ENCODE peak calls at places on chromosomes 3 and 15, in nine cellular contexts. Z is right lobe of liver; D is Karpas-422; V is cardiac muscle cell; A is CD8-positive, alpha-beta memory T cell; C is tibial artery; I is IMR-90; E is hepatocyte; J is heart left ventricle. R is an unnamed sample. For H3K4me1 and H3K36me3, the result is how much of the 10 kb centered on the place peaks cover.

GRCh38 chr3:114363554-114364202 is 69.8 kb downstream of the TIGIT start:
- DNase-seq in D (no peak), V (no peak), C (no peak), Z (no peak), I (peak), A (no peak), J (no peak), E (peak), R (no peak)

GRCh38 chr3:62665627-62666433 is 209.4 kb downstream of the CADPS start:
- DNase-seq in Z (peak), A (no peak), V (peak), E (peak), C (peak), I (peak), D (peak), J (peak), R (no peak)

GRCh38 chr15:61049934-61050333 is 179.2 kb downstream of the RORA start:
- DNase-seq in E (peak), A (no peak), I (peak), C (no peak), Z (peak), J (no peak), D (no peak), V (no peak), R (no peak)

GRCh38 chr3:127448161-127448561 is 142.4 kb downstream of the TPRA1 start:
- DNase-seq in J (no peak), Z (no peak), E (no peak), A (no peak), D (peak), I (no peak), C (peak), V (no peak), R (no peak)

GRCh38 chr3:135314227-135314626 is 519.2 kb downstream of the EPHB1 start:
- DNase-seq in D (no peak), E (no peak), I (no peak), C (no peak), Z (no peak), J (no peak), A (no peak), V (no peak), R (no peak)

GRCh38 chr3:87198774-87199173 is 28.3 kb upstream of the CHMP2B start:
- DNase-seq in V (no peak), D (no peak), C (no peak), J (no peak), A (no peak), Z (no peak), I (no peak), E (no peak), R (no peak)

GRCh38 chr15:85100186-85100937 is 118.7 kb downstream of the PDE8A start:
- DNase-seq in D (no peak), J (no peak), V (no peak), I (peak), Z (no peak), E (no peak), C (no peak), A (no peak), R (no peak)

GRCh38 chr3:100465871-100466777 is 26.3 kb upstream of the TMEM45A start:
- DNase-seq in D (no peak), E (no peak), Z (no peak), I (no peak), J (no peak), V (no peak), A (no peak), C (no peak), R (no peak)

GRCh38 chr3:8278448-8278847 is 223.2 kb upstream of the LMCD1 start:
- DNase-seq in A (no peak), E (no peak), I (no peak), C (no peak), V (no peak), D (no peak), Z (no peak), J (no peak), R (no peak)

GRCh38 chr3:64957639-64958038 is 269.8 kb upstream of the ADAMTS9 start:
- DNase-seq in I (no peak), D (no peak), V (no peak), Z (no peak), A (no peak), J (no peak), C (no peak), E (no peak), R (no peak)

GRCh38 chr3:17489139-17489538 is 253.3 kb downstream of the TBC1D5 start:
- DNase-seq in V (no peak), E (no peak), C (no peak), D (no peak), I (peak), J (no peak), A (no peak), Z (no peak), R (no peak)
- H3K4me1 ChIP-seq in V (under half), E (under half), C (under half), D (under half), I (under half), J (under half), A (under half), Z (under half), R (under half)

DNA sequence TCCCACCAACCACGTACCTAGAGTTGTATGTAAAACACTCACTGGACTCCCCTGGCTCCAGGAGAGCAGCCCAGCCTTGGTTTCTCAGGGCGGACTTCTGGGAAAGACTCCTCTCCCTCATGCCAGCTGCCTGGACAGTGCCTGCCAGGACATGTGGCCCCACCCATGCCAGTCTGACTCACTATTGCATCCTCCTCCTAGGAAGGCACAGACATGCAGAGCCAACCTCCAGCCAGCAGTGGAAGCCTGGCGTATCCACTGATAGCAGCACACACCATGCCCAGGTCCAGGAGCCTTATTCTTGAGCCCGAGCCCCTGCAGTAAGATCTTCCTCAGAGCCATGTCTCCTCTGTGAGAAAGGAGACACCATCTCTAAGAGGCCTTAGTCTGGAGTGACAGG is 8.6 kb downstream of the PKM start:
- DNase-seq in I (no peak), V (no peak), J (no peak), C (peak), Z (peak), A (no peak), E (no peak), D (peak), R (peak)
- H3K4me3 ChIP-seq in I (no peak), V (no peak), J (no peak), C (no peak), Z (no peak), A (no peak), E (no peak), D (no peak), R (no peak)

GRCh38 chr15:65884511-65884910 is 15.2 kb downstream of the RAB11A start:
- DNase-seq in Z (no peak), J (no peak), D (peak), I (no peak), C (no peak), V (no peak), A (no peak), E (no peak), R (no peak)

GRCh38 chr15:65888998-65889397 is 19.7 kb downstream of the RAB11A start:
- DNase-seq in C (no peak), Z (no peak), V (no peak), J (no peak), A (no peak), E (no peak), I (no peak), D (no peak), R (no peak)

GRCh38 chr15:65883571-65883970 is 14.3 kb downstream of the RAB11A start:
- DNase-seq in I (no peak), Z (no peak), A (no peak), D (no peak), C (no peak), J (no peak), V (no peak), E (no peak), R (no peak)

GRCh38 chr15:65887565-65887964 is 18.3 kb downstream of the RAB11A start:
- DNase-seq in D (no peak), E (no peak), C (no peak), I (no peak), J (no peak), A (peak), V (no peak), Z (no peak), R (no peak)

GRCh38 chr15:65885668-65886218 is 16.5 kb downstream of the RAB11A start:
- DNase-seq in Z (no peak), J (no peak), I (no peak), D (no peak), E (no peak), V (no peak), C (no peak), A (no peak), R (no peak)
- H3K36me3 ChIP-seq in Z (under half), J (half or more), I (under half), D (half or more), E (under half), V (half or more), C (half or more), A (under half), R (under half)

GRCh38 chr15:93033434-93034045 is 55.5 kb downstream of the RGMA start:
- DNase-seq in I (no peak), V (no peak), Z (peak), A (no peak), C (peak), D (no peak), J (peak), E (no peak), R (no peak)

GRCh38 chr15:93028632-93029612 is 60.1 kb downstream of the RGMA start:
- DNase-seq in A (no peak), V (no peak), E (peak), D (no peak), C (peak), I (peak), J (peak), Z (peak), R (peak)

GRCh38 chr15:93029613-93030429 is 59.2 kb downstream of the RGMA start:
- DNase-seq in I (peak), A (no peak), E (peak), Z (peak), C (peak), V (no peak), J (no peak), D (no peak), R (peak)

GRCh38 chr15:93030430-93031102 is 58.4 kb downstream of the RGMA start:
- DNase-seq in I (peak), C (peak), D (peak), E (peak), J (no peak), Z (peak), V (peak), A (peak), R (peak)

GRCh38 chr15:93031103-93031464 is 57.9 kb downstream of the RGMA start:
- DNase-seq in Z (no peak), D (no peak), E (no peak), I (no peak), J (no peak), C (peak), V (no peak), A (no peak), R (no peak)
- H3K4me1 ChIP-seq in Z (under half), D (under half), E (under half), I (under half), J (half or more), C (under half), V (under half), A (under half), R (under half)

DNA sequence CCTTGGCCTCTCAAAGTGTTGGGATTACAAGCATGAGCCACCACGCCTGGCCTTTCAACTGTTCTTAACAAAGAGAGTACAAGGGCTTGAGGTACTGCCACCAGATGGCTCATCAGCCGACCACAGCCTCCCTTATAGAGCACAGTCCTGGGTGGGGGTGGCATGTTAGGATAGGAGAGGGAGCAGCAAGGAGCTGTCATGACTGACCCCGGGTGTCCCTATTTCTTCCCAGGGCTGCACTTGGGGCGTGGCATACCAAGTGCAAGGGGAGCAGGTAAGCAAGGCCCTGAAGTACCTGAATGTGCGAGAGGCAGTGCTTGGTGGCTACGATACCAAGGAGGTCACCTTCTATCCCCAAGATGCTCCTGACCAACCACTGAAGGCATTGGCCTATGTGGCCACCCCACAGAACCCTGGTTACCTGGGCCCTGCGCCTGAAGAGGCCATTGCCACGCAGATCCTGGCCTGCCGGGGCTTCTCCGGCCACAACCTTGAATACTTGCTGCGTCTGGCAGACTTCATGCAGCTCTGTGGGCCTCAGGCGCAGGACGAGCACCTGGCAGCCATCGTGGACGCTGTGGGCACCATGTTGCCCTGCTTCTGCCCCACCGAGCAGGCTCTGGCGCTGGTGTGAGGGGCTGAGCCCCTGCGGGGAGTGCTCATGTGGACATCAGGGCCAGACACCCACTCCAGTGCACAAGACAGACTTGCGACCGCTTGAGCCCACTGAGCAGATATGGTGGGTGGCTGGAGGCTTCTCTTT is 2.1 kb downstream of the CHAC1 start:
- DNase-seq in I (no peak), C (no peak), J (peak), A (no peak), E (no peak), Z (no peak), D (no peak), V (no peak), R (no peak)
- H3K4me3 ChIP-seq in I (peak), C (no peak), J (no peak), A (no peak), E (no peak), Z (no peak), D (no peak), V (no peak), R (no peak)

DNA sequence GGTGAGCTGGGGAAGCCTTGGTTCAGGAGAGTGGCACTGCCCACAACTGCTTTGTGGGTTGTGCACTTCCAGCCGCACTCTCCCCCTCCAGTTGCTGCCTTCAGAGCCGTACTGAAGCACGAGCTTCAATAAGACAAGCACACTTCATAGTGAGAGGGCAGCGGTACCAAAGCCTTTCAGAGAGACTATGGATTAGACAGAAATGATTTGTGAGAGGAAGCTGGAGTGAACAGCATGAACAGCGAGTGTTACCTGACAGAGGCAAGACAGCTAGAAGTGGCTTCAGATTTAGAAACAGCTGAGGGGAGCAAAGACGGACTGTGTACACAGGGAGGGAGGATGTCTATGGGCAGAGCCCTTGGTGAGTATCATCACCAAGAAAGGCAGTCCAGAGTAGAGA is 31.1 kb downstream of the HCLS1 start:
- DNase-seq in C (no peak), A (no peak), I (no peak), E (no peak), V (peak), Z (no peak), J (no peak), D (no peak), R (no peak)
- H3K36me3 ChIP-seq in C (under half), A (under half), I (under half), E (under half), V (under half), Z (under half), J (under half), D (under half), R (under half)

GRCh38 chr15:41568350-41569017 is 9.5 kb downstream of the TYRO3 start:
- DNase-seq in E (peak), D (no peak), A (no peak), J (no peak), C (no peak), Z (peak), I (peak), V (peak), R (no peak)
- H3K4me1 ChIP-seq in E (half or more), D (under half), A (under half), J (under half), C (under half), Z (under half), I (under half), V (under half), R (under half)

GRCh38 chr3:27345493-27345892 is 23.7 kb downstream of the NEK10 start:
- DNase-seq in Z (no peak), A (no peak), J (no peak), E (no peak), V (no peak), I (no peak), D (no peak), C (no peak), R (no peak)
- H3K4me3 ChIP-seq in Z (no peak), A (no peak), J (no peak), E (no peak), V (no peak), I (no peak), D (no peak), C (no peak), R (no peak)